ENCODE peak calls at places on chromosomes 11 and 22, in eight cellular contexts. S is SJSA1, H is A549, B is K562, X is cardiac fibroblast, V is OCI-LY7, Z is esophagus squamous epithelium, O is fibroblast of pulmonary artery. Y is an unnamed sample.

GRCh38 chr11:62604460-62605130 is 2.9 kb upstream of the MTA2 start:
- DNase-seq in S (no peak), H (peak; percentile 31), B (no peak), X (peak; percentile 16), V (no peak), Z (no peak), O (peak; percentile 21), Y (no peak)

GRCh38 chr22:17562906-17563870 is at the start of gene SLC25A18:
- DNase-seq in S (no peak), H (no peak), B (peak; percentile 46), X (peak; percentile 76), V (no peak), Z (no peak), O (peak; percentile 77), Y (no peak)

GRCh38 chr11:10181811-10182210 is 112.2 kb downstream of the SBF2 start:
- DNase-seq in S (no peak), H (peak; percentile 45), B (no peak), X (peak; percentile 68), V (peak; percentile 35), Z (no peak), O (peak; percentile 75), Y (peak; percentile 59)

GRCh38 chr11:1530686-1531256 is 41.3 kb downstream of the DUSP8 start:
- DNase-seq in S (no peak), H (no peak), B (no peak), X (no peak), V (no peak), Z (no peak), O (no peak), Y (no peak)

GRCh38 chr11:113090716-113091577 is 129.7 kb downstream of the NCAM1 start:
- DNase-seq in S (no peak), H (no peak), B (no peak), X (no peak), V (no peak), Z (no peak), O (peak; percentile 6), Y (no peak)

GRCh38 chr11:8235925-8236324 is 27.8 kb downstream of the LMO1 start:
- DNase-seq in S (no peak), H (no peak), B (no peak), X (no peak), V (no peak), Z (no peak), O (no peak), Y (no peak)

GRCh38 chr11:46865340-46865739 is 19.3 kb upstream of the CKAP5 start:
- DNase-seq in S (no peak), H (no peak), B (no peak), X (peak; percentile 75), V (no peak), Z (no peak), O (peak; percentile 81), Y (peak; percentile 87)

GRCh38 chr11:62443390-62444201 is 24.8 kb downstream of the SCGB1A1 start:
- DNase-seq in S (no peak), H (no peak), B (no peak), X (peak; percentile 81), V (no peak), Z (no peak), O (peak; percentile 62), Y (peak; percentile 91)

GRCh38 chr11:63915961-63916836 is 765 bp downstream of the RCOR2 start:
- DNase-seq in S (peak; percentile 79), H (peak; percentile 59), B (peak; percentile 78), X (no peak), V (peak; percentile 55), Z (no peak), O (peak; percentile 23), Y (peak; percentile 16)

GRCh38 chr22:48089601-48090331 is 1327.3 kb downstream of the TBC1D22A start:
- DNase-seq in S (no peak), H (no peak), B (no peak), X (peak; percentile 5), V (no peak), Z (no peak), O (peak; percentile 0), Y (no peak)
- H3K4me3 ChIP-seq in S (no peak overlapping the region), H (no peak overlapping the region), B (no peak overlapping the region), X (no peak overlapping the region), V (no peak overlapping the region), Z (peak overlapping the region; percentile 8), O (no peak overlapping the region), Y (no peak overlapping the region)

GRCh38 chr11:129281471-129282268 is 89.5 kb upstream of the ARHGAP32 start:
- DNase-seq in S (no peak), H (no peak), B (no peak), X (no peak), V (no peak), Z (no peak), O (no peak), Y (no peak)

GRCh38 chr11:129279326-129280026 is 87.4 kb upstream of the ARHGAP32 start:
- DNase-seq in S (peak; percentile 63), H (peak; percentile 68), B (no peak), X (peak; percentile 86), V (no peak), Z (no peak), O (peak; percentile 81), Y (peak; percentile 64)

GRCh38 chr11:129282634-129283033 is 90.5 kb upstream of the ARHGAP32 start:
- DNase-seq in S (no peak), H (no peak), B (no peak), X (no peak), V (no peak), Z (no peak), O (no peak), Y (no peak)

GRCh38 chr11:129278586-129279319 is 86.6 kb upstream of the ARHGAP32 start:
- DNase-seq in S (no peak), H (no peak), B (no peak), X (peak; percentile 27), V (no peak), Z (no peak), O (no peak), Y (no peak)

DNA sequence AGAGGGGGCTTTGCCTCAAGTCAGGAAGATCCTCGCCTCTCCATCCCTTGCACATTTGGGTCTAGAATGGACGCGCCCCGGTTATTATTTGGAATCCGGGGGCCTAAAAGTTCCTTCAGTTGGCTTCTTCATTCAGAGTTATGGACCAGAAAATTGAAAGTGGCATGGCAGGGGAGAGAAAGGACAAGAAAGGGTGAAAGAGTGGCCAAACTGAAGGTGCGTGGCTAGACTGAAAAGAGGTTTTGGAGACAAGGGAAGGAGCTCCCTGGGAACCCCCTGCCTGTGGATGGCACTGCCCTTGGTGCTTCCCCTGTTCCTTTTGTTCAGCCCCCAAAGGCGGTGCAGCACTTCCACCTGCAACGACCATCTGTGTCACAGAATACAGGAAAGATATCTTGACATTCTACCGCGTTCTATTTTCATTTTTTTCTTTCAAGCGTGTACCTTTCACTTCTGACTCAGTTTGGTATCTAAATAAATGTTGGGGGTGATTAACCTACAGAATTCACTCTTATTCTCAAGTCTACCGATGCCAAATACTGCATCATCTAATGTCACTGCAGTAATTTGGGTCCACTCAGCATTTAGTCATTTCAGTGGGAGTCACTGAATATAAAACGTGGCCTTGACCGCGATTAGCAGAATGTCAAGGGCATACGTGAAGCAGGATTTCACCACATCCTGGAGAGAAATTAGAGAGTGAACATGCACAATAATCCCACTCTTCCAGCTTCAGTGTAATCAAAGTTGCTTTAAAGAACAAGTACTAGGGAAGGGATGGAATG is 88.1 kb upstream of the ARHGAP32 start:
- DNase-seq in S (no peak), H (no peak), B (no peak), X (peak; percentile 14), V (no peak), Z (no peak), O (peak; percentile 29), Y (peak; percentile 23)
- H3K4me3 ChIP-seq in S (peak overlapping the region; percentile 51), H (peak overlapping the region; percentile 84), B (no peak overlapping the region), X (peak overlapping the region; percentile 66), V (no peak overlapping the region), Z (peak overlapping the region; percentile 73), O (peak overlapping the region; percentile 62), Y (peak overlapping the region; percentile 73)

GRCh38 chr22:50719814-50720300 is 18.1 kb upstream of the ACR start:
- DNase-seq in S (no peak), H (no peak), B (no peak), X (no peak), V (no peak), Z (no peak), O (no peak), Y (no peak)

GRCh38 chr22:50720861-50721844 is 16.9 kb upstream of the ACR start:
- DNase-seq in S (no peak), H (no peak), B (no peak), X (no peak), V (no peak), Z (no peak), O (no peak), Y (no peak)

GRCh38 chr22:50718352-50718709 is 19.7 kb upstream of the ACR start:
- DNase-seq in S (no peak), H (no peak), B (no peak), X (no peak), V (no peak), Z (no peak), O (no peak), Y (no peak)

GRCh38 chr22:50722048-50722701 is 15.8 kb upstream of the ACR start:
- DNase-seq in S (no peak), H (no peak), B (no peak), X (no peak), V (no peak), Z (no peak), O (no peak), Y (no peak)

GRCh38 chr22:50720301-50720845 is 17.6 kb upstream of the ACR start:
- DNase-seq in S (no peak), H (no peak), B (no peak), X (no peak), V (no peak), Z (no peak), O (no peak), Y (no peak)
- H3K4me3 ChIP-seq in S (no peak overlapping the region), H (no peak overlapping the region), B (no peak overlapping the region), X (no peak overlapping the region), V (no peak overlapping the region), Z (peak overlapping the region; percentile 34), O (no peak overlapping the region), Y (no peak overlapping the region)

DNA sequence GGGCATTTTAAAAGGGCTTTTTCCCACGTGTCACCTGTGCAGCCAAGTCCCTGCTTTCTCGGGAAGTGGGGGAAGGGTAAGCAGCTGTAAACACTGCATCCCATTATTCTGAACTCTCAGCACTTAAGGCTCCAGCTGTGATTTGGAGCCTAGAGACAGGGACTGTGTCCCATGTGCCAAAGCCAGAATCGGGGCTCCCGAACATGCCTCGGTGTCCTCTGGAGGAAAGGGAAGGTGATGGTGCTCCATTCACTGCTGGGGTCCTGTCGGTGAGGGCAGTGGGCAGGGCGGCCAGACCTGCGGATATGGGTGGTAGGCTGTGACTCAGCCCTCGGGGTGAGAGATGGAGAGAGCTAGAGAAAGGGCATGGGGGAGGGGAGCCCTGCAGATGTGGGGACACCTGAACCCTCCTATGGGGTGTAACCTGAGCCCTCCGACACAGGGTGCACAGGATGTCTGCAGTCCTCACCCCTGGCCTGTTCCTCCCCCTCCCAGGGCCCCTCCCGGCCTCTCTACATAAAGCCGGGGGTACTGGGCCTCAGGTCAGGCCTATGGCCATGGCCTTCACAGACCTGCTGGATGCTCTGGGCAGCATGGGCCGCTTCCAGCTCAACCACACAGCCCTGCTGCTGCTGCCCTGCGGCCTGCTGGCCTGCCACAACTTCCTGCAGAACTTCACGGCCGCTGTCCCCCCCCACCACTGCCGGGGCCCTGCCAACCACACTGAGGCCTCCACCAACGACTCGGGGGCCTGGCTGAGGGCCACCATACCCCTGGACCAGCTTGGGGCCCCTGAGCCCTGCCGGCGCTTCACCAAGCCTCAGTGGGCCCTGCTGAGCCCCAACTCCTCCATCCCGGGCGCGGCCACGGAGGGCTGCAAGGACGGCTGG is 31.8 kb downstream of the CAPN1 start:
- DNase-seq in S (peak; percentile 53), H (no peak), B (peak; percentile 52), X (no peak), V (no peak), Z (no peak), O (no peak), Y (no peak)
- H3K4me3 ChIP-seq in S (no peak overlapping the region), H (no peak overlapping the region), B (no peak overlapping the region), X (no peak overlapping the region), V (no peak overlapping the region), Z (no peak overlapping the region), O (no peak overlapping the region), Y (no peak overlapping the region)